ENCODE peak calls at places on chromosomes 2 and 18, in ten cellular contexts. One of them, this sample, is unnamed.

GRCh38 chr2:10784719-10785118 is 27.9 kb downstream of the PDIA6 start:
- DNase-seq in PC-3: no peak
- DNase-seq in neural progenitor cell: no peak
- DNase-seq in heart right ventricle: no peak
- DNase-seq in upper lobe of left lung: no peak
- DNase-seq in breast epithelium: peak; percentile 13
- DNase-seq in body of pancreas: no peak
- DNase-seq in Panc1: no peak
- DNase-seq in cardiac muscle cell: no peak
- DNase-seq in MM.1S: no peak
- DNase-seq in this sample: no peak

GRCh38 chr2:134195341-134195740 is 58.5 kb upstream of the MGAT5 start:
- DNase-seq in PC-3: no peak
- DNase-seq in neural progenitor cell: no peak
- DNase-seq in heart right ventricle: no peak
- DNase-seq in upper lobe of left lung: no peak
- DNase-seq in breast epithelium: no peak
- DNase-seq in body of pancreas: no peak
- DNase-seq in Panc1: no peak
- DNase-seq in cardiac muscle cell: no peak
- DNase-seq in MM.1S: no peak
- DNase-seq in this sample: no peak

GRCh38 chr2:101463885-101464653 is 10.8 kb downstream of the RFX8 start:
- DNase-seq in PC-3: peak; percentile 59
- DNase-seq in neural progenitor cell: no peak
- DNase-seq in heart right ventricle: no peak
- DNase-seq in upper lobe of left lung: no peak
- DNase-seq in breast epithelium: no peak
- DNase-seq in body of pancreas: no peak
- DNase-seq in Panc1: no peak
- DNase-seq in cardiac muscle cell: peak; percentile 96
- DNase-seq in MM.1S: no peak
- DNase-seq in this sample: no peak

GRCh38 chr2:46460991-46461715 is 18.2 kb upstream of the TMEM247 start:
- DNase-seq in PC-3: peak; percentile 82
- DNase-seq in neural progenitor cell: peak; percentile 68
- DNase-seq in heart right ventricle: peak; percentile 81
- DNase-seq in upper lobe of left lung: peak; percentile 50
- DNase-seq in breast epithelium: peak; percentile 63
- DNase-seq in body of pancreas: peak; percentile 85
- DNase-seq in Panc1: peak; percentile 72
- DNase-seq in cardiac muscle cell: peak; percentile 79
- DNase-seq in MM.1S: peak; percentile 72
- DNase-seq in this sample: peak; percentile 60

GRCh38 chr2:135043345-135043744 is 3.9 kb downstream of the MAP3K19 start:
- DNase-seq in PC-3: no peak
- DNase-seq in neural progenitor cell: no peak
- DNase-seq in heart right ventricle: no peak
- DNase-seq in upper lobe of left lung: no peak
- DNase-seq in breast epithelium: no peak
- DNase-seq in body of pancreas: peak; percentile 12
- DNase-seq in Panc1: no peak
- DNase-seq in cardiac muscle cell: peak; percentile 5
- DNase-seq in MM.1S: no peak
- DNase-seq in this sample: peak; percentile 10

GRCh38 chr2:121626777-121627524 is 22.3 kb downstream of the CLASP1 start:
- DNase-seq in PC-3: no peak
- DNase-seq in neural progenitor cell: no peak
- DNase-seq in heart right ventricle: no peak
- DNase-seq in upper lobe of left lung: no peak
- DNase-seq in breast epithelium: peak; percentile 31
- DNase-seq in body of pancreas: peak; percentile 79
- DNase-seq in Panc1: no peak
- DNase-seq in cardiac muscle cell: peak; percentile 96
- DNase-seq in MM.1S: no peak
- DNase-seq in this sample: no peak

GRCh38 chr2:229133155-229133772 is 137.8 kb downstream of the PID1 start:
- DNase-seq in PC-3: peak; percentile 78
- DNase-seq in neural progenitor cell: peak; percentile 47
- DNase-seq in heart right ventricle: no peak
- DNase-seq in upper lobe of left lung: no peak
- DNase-seq in breast epithelium: no peak
- DNase-seq in body of pancreas: peak; percentile 26
- DNase-seq in Panc1: peak; percentile 39
- DNase-seq in cardiac muscle cell: peak; percentile 76
- DNase-seq in MM.1S: no peak
- DNase-seq in this sample: no peak

GRCh38 chr2:55419236-55419513 is 481 bp downstream of the CCDC88A start:
- DNase-seq in PC-3: peak; percentile 33
- DNase-seq in neural progenitor cell: peak; percentile 75
- DNase-seq in heart right ventricle: peak; percentile 24
- DNase-seq in upper lobe of left lung: no peak
- DNase-seq in breast epithelium: no peak
- DNase-seq in body of pancreas: no peak
- DNase-seq in Panc1: no peak
- DNase-seq in cardiac muscle cell: peak; percentile 59
- DNase-seq in MM.1S: no peak
- DNase-seq in this sample: no peak

GRCh38 chr18:49279041-49279440 is 181.4 kb downstream of the DYM start:
- DNase-seq in PC-3: no peak
- DNase-seq in neural progenitor cell: no peak
- DNase-seq in heart right ventricle: no peak
- DNase-seq in upper lobe of left lung: no peak
- DNase-seq in breast epithelium: no peak
- DNase-seq in body of pancreas: no peak
- DNase-seq in Panc1: no peak
- DNase-seq in cardiac muscle cell: no peak
- DNase-seq in MM.1S: no peak
- DNase-seq in this sample: no peak

GRCh38 chr18:6055711-6056110 is 160.4 kb upstream of the TMEM200C start:
- DNase-seq in PC-3: peak; percentile 88
- DNase-seq in neural progenitor cell: no peak
- DNase-seq in heart right ventricle: no peak
- DNase-seq in upper lobe of left lung: no peak
- DNase-seq in breast epithelium: no peak
- DNase-seq in body of pancreas: no peak
- DNase-seq in Panc1: peak; percentile 43
- DNase-seq in cardiac muscle cell: peak; percentile 20
- DNase-seq in MM.1S: no peak
- DNase-seq in this sample: no peak

GRCh38 chr2:177812713-177813396 is 259.7 kb downstream of the PDE11A start:
- DNase-seq in PC-3: peak; percentile 15
- DNase-seq in neural progenitor cell: no peak
- DNase-seq in heart right ventricle: no peak
- DNase-seq in upper lobe of left lung: no peak
- DNase-seq in breast epithelium: no peak
- DNase-seq in body of pancreas: no peak
- DNase-seq in Panc1: no peak
- DNase-seq in cardiac muscle cell: no peak
- DNase-seq in MM.1S: no peak
- DNase-seq in this sample: no peak

GRCh38 chr2:69011611-69012157 is 1.3 kb upstream of the ANTXR1 start:
- DNase-seq in PC-3: no peak
- DNase-seq in neural progenitor cell: peak; percentile 5
- DNase-seq in heart right ventricle: no peak
- DNase-seq in upper lobe of left lung: no peak
- DNase-seq in breast epithelium: no peak
- DNase-seq in body of pancreas: no peak
- DNase-seq in Panc1: no peak
- DNase-seq in cardiac muscle cell: no peak
- DNase-seq in MM.1S: no peak
- DNase-seq in this sample: no peak
- TF ChIP-seq CTCF in PC-3: peak; percentile 29
- TF ChIP-seq CTCF in neural progenitor cell: peak; percentile 8
- TF ChIP-seq CTCF in heart right ventricle: no peak
- TF ChIP-seq CTCF in upper lobe of left lung: no peak
- TF ChIP-seq CTCF in breast epithelium: no peak
- TF ChIP-seq CTCF in body of pancreas: no peak
- TF ChIP-seq CTCF in Panc1: no peak
- TF ChIP-seq CTCF in cardiac muscle cell: no peak
- TF ChIP-seq CTCF in MM.1S: no peak
- TF ChIP-seq CTCF in this sample: no peak

GRCh38 chr2:235049719-235050118 is 97.9 kb downstream of the SH3BP4 start:
- DNase-seq in PC-3: no peak
- DNase-seq in neural progenitor cell: no peak
- DNase-seq in heart right ventricle: no peak
- DNase-seq in upper lobe of left lung: no peak
- DNase-seq in breast epithelium: no peak
- DNase-seq in body of pancreas: peak; percentile 81
- DNase-seq in Panc1: no peak
- DNase-seq in cardiac muscle cell: no peak
- DNase-seq in MM.1S: no peak
- DNase-seq in this sample: no peak
- H3K9me3 ChIP-seq in PC-3: no peaks in the 10 kb centered on the region
- H3K9me3 ChIP-seq in neural progenitor cell: no peaks in the 10 kb centered on the region
- H3K9me3 ChIP-seq in heart right ventricle: no peaks in the 10 kb centered on the region
- H3K9me3 ChIP-seq in upper lobe of left lung: no peaks in the 10 kb centered on the region
- H3K9me3 ChIP-seq in breast epithelium: no peaks in the 10 kb centered on the region
- H3K9me3 ChIP-seq in body of pancreas: no peaks in the 10 kb centered on the region
- H3K9me3 ChIP-seq in Panc1: no peaks in the 10 kb centered on the region
- H3K9me3 ChIP-seq in cardiac muscle cell: no peaks in the 10 kb centered on the region
- H3K9me3 ChIP-seq in MM.1S: no peaks in the 10 kb centered on the region
- H3K9me3 ChIP-seq in this sample: no peaks in the 10 kb centered on the region

GRCh38 chr2:171149986-171150693 is 10.6 kb downstream of the TLK1 start:
- DNase-seq in PC-3: no peak
- DNase-seq in neural progenitor cell: no peak
- DNase-seq in heart right ventricle: no peak
- DNase-seq in upper lobe of left lung: no peak
- DNase-seq in breast epithelium: no peak
- DNase-seq in body of pancreas: no peak
- DNase-seq in Panc1: no peak
- DNase-seq in cardiac muscle cell: no peak
- DNase-seq in MM.1S: no peak
- DNase-seq in this sample: no peak
- TF ChIP-seq CTCF in PC-3: no peak
- TF ChIP-seq CTCF in neural progenitor cell: no peak
- TF ChIP-seq CTCF in heart right ventricle: no peak
- TF ChIP-seq CTCF in upper lobe of left lung: no peak
- TF ChIP-seq CTCF in breast epithelium: no peak
- TF ChIP-seq CTCF in body of pancreas: no peak
- TF ChIP-seq CTCF in Panc1: no peak
- TF ChIP-seq CTCF in cardiac muscle cell: no peak
- TF ChIP-seq CTCF in MM.1S: no peak
- TF ChIP-seq CTCF in this sample: no peak

GRCh38 chr2:153589586-153589985 is 111.0 kb upstream of the RPRM start:
- DNase-seq in PC-3: no peak
- DNase-seq in neural progenitor cell: no peak
- DNase-seq in heart right ventricle: no peak
- DNase-seq in upper lobe of left lung: no peak
- DNase-seq in breast epithelium: no peak
- DNase-seq in body of pancreas: no peak
- DNase-seq in Panc1: no peak
- DNase-seq in cardiac muscle cell: no peak
- DNase-seq in MM.1S: no peak
- DNase-seq in this sample: no peak
- H3K9me3 ChIP-seq in PC-3: peaks cover 36% of the 10 kb centered on the region
- H3K9me3 ChIP-seq in neural progenitor cell: peaks cover 4% of the 10 kb centered on the region
- H3K9me3 ChIP-seq in heart right ventricle: peaks cover 32% of the 10 kb centered on the region
- H3K9me3 ChIP-seq in upper lobe of left lung: peaks cover 2% of the 10 kb centered on the region
- H3K9me3 ChIP-seq in breast epithelium: peaks cover 22% of the 10 kb centered on the region
- H3K9me3 ChIP-seq in body of pancreas: no peaks in the 10 kb centered on the region
- H3K9me3 ChIP-seq in Panc1: no peaks in the 10 kb centered on the region
- H3K9me3 ChIP-seq in cardiac muscle cell: no peaks in the 10 kb centered on the region
- H3K9me3 ChIP-seq in MM.1S: no peaks in the 10 kb centered on the region
- H3K9me3 ChIP-seq in this sample: no peaks in the 10 kb centered on the region

DNA sequence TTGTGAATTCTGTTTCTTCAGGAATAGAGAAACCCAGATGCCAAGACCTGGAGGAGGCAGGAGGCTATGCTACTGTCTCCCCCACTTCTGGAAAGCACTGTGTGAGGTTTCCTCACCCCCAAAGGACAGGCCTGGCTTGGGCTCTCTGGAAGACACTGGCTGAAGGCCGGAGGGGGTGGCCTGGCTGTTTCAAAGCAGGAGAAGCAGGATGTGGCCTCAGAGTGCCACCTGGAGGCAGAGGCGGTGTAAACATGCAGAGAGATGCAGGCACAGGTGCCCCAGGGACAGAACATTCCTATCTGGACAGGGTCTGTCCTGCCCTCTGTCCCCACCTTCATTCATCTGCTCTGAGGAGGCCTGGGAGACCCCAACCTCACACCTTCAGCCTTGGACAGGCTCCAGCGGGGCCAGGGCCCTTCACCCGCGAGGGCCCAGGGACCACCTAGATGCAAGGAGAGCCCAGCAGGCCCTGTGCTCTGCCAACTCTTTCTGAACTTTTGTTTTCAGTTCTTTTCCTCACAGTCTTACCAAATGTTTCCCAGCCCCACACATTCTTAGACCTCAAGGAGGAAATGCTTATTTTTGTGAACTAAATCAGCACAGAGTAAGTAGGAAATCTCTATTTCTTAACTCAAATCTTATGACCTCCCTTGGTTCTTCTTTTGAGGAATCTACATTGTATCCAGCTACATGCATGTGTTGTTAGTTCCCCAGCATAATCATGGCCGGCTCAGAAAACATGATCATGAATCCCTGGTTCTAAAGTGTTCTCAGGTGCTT is 79.2 kb downstream of the LONRF2 start:
- DNase-seq in PC-3: peak; percentile 77
- DNase-seq in neural progenitor cell: peak; percentile 82
- DNase-seq in heart right ventricle: peak; percentile 75
- DNase-seq in upper lobe of left lung: no peak
- DNase-seq in breast epithelium: peak; percentile 39
- DNase-seq in body of pancreas: peak; percentile 79
- DNase-seq in Panc1: peak; percentile 39
- DNase-seq in cardiac muscle cell: peak; percentile 67
- DNase-seq in MM.1S: peak; percentile 43
- DNase-seq in this sample: peak; percentile 31
- TF ChIP-seq CTCF in PC-3: peak; percentile 88
- TF ChIP-seq CTCF in neural progenitor cell: peak; percentile 81
- TF ChIP-seq CTCF in heart right ventricle: peak; percentile 52
- TF ChIP-seq CTCF in upper lobe of left lung: peak; percentile 74
- TF ChIP-seq CTCF in breast epithelium: peak; percentile 73
- TF ChIP-seq CTCF in body of pancreas: peak; percentile 81
- TF ChIP-seq CTCF in Panc1: peak; percentile 89
- TF ChIP-seq CTCF in cardiac muscle cell: peak; percentile 84
- TF ChIP-seq CTCF in MM.1S: peak; percentile 75
- TF ChIP-seq CTCF in this sample: peak; percentile 62

GRCh38 chr2:116842164-116842563 is 972.3 kb upstream of the DDX18 start:
- DNase-seq in PC-3: no peak
- DNase-seq in neural progenitor cell: no peak
- DNase-seq in heart right ventricle: no peak
- DNase-seq in upper lobe of left lung: peak; percentile 2
- DNase-seq in breast epithelium: no peak
- DNase-seq in body of pancreas: no peak
- DNase-seq in Panc1: no peak
- DNase-seq in cardiac muscle cell: no peak
- DNase-seq in MM.1S: no peak
- DNase-seq in this sample: no peak
- H3K9me3 ChIP-seq in PC-3: no peaks in the 10 kb centered on the region
- H3K9me3 ChIP-seq in neural progenitor cell: no peaks in the 10 kb centered on the region
- H3K9me3 ChIP-seq in heart right ventricle: peaks cover 4% of the 10 kb centered on the region
- H3K9me3 ChIP-seq in upper lobe of left lung: no peaks in the 10 kb centered on the region
- H3K9me3 ChIP-seq in breast epithelium: no peaks in the 10 kb centered on the region
- H3K9me3 ChIP-seq in body of pancreas: no peaks in the 10 kb centered on the region
- H3K9me3 ChIP-seq in Panc1: no peaks in the 10 kb centered on the region
- H3K9me3 ChIP-seq in cardiac muscle cell: no peaks in the 10 kb centered on the region
- H3K9me3 ChIP-seq in MM.1S: no peaks in the 10 kb centered on the region
- H3K9me3 ChIP-seq in this sample: no peaks in the 10 kb centered on the region